ENCODE peak calls at places on chromosomes 5 and 9, in six cellular contexts. One of them, this sample, is unnamed.

GRCh38 chr9:15999422-16000339 is 446.8 kb downstream of the CCDC171 start:
- DNase-seq in LNCaP clone FGC: no peak
- DNase-seq in stomach: no peak
- DNase-seq in heart right ventricle: no peak
- DNase-seq in HL-60: no peak
- DNase-seq in AG09309: peak
- DNase-seq in this sample: peak

GRCh38 chr9:75185585-75186170 is 97.4 kb downstream of the OSTF1 start:
- DNase-seq in LNCaP clone FGC: no peak
- DNase-seq in stomach: peak
- DNase-seq in heart right ventricle: no peak
- DNase-seq in HL-60: no peak
- DNase-seq in AG09309: no peak
- DNase-seq in this sample: no peak

GRCh38 chr5:1827410-1828397 is 26.5 kb downstream of the NDUFS6 start:
- DNase-seq in LNCaP clone FGC: no peak
- DNase-seq in stomach: no peak
- DNase-seq in heart right ventricle: no peak
- DNase-seq in HL-60: no peak
- DNase-seq in AG09309: no peak
- DNase-seq in this sample: no peak

GRCh38 chr9:84493284-84493947 is 152.9 kb upstream of the SLC28A3 start:
- DNase-seq in LNCaP clone FGC: no peak
- DNase-seq in stomach: no peak
- DNase-seq in heart right ventricle: no peak
- DNase-seq in HL-60: no peak
- DNase-seq in AG09309: no peak
- DNase-seq in this sample: no peak

GRCh38 chr5:159231167-159231566 is 21.8 kb upstream of the RNF145 start:
- DNase-seq in LNCaP clone FGC: no peak
- DNase-seq in stomach: no peak
- DNase-seq in heart right ventricle: no peak
- DNase-seq in HL-60: no peak
- DNase-seq in AG09309: no peak
- DNase-seq in this sample: no peak

GRCh38 chr9:98570055-98570454 is 138.7 kb downstream of the GABBR2 start:
- DNase-seq in LNCaP clone FGC: no peak
- DNase-seq in stomach: no peak
- DNase-seq in heart right ventricle: no peak
- DNase-seq in HL-60: no peak
- DNase-seq in AG09309: no peak
- DNase-seq in this sample: no peak

GRCh38 chr5:36300181-36300926 is 1.3 kb downstream of the RANBP3L start:
- DNase-seq in LNCaP clone FGC: peak
- DNase-seq in stomach: no peak
- DNase-seq in heart right ventricle: no peak
- DNase-seq in HL-60: no peak
- DNase-seq in AG09309: peak
- DNase-seq in this sample: no peak

GRCh38 chr5:133307275-133307674 is 255.5 kb downstream of the HSPA4 start:
- DNase-seq in LNCaP clone FGC: no peak
- DNase-seq in stomach: no peak
- DNase-seq in heart right ventricle: no peak
- DNase-seq in HL-60: no peak
- DNase-seq in AG09309: no peak
- DNase-seq in this sample: no peak

GRCh38 chr5:69522035-69522434 is 29.4 kb downstream of the OCLN start:
- DNase-seq in LNCaP clone FGC: no peak
- DNase-seq in stomach: no peak
- DNase-seq in heart right ventricle: no peak
- DNase-seq in HL-60: no peak
- DNase-seq in AG09309: no peak
- DNase-seq in this sample: no peak

GRCh38 chr5:24642022-24642421 is 2.8 kb downstream of the CDH10 start:
- DNase-seq in LNCaP clone FGC: peak
- DNase-seq in stomach: no peak
- DNase-seq in heart right ventricle: no peak
- DNase-seq in HL-60: no peak
- DNase-seq in AG09309: no peak
- DNase-seq in this sample: peak

DNA sequence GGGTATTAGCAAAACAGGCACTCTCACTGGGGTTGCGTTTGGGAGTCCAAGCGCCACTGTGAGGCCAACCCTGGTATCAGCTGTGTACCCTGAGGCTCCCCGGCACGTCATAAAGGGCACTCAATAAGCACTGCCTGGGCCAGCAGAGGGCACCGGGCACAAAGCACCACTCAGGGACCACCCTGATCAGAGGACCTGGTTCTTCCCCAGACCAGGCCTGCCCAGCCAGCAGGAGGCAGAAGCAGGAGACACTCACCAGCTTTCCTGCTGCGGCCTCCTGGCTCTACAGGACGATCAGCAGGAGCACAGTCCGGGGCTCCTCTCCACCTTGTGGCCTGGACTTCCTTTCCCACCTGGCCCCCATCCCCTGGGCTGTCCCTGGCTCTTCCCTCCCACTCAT is 12.6 kb downstream of the MGAT1 start:
- DNase-seq in LNCaP clone FGC: no peak
- DNase-seq in stomach: no peak
- DNase-seq in heart right ventricle: no peak
- DNase-seq in HL-60: no peak
- DNase-seq in AG09309: no peak
- DNase-seq in this sample: no peak
- TF ChIP-seq CTCF in LNCaP clone FGC: no peak
- TF ChIP-seq CTCF in stomach: no peak
- TF ChIP-seq CTCF in heart right ventricle: no peak
- TF ChIP-seq CTCF in HL-60: peak
- TF ChIP-seq CTCF in AG09309: no peak
- TF ChIP-seq CTCF in this sample: no peak

GRCh38 chr5:177367323-177367848 is 9.7 kb downstream of the RGS14 start:
- DNase-seq in LNCaP clone FGC: no peak
- DNase-seq in stomach: no peak
- DNase-seq in heart right ventricle: no peak
- DNase-seq in HL-60: no peak
- DNase-seq in AG09309: no peak
- DNase-seq in this sample: no peak

GRCh38 chr5:177366528-177367322 is 9.0 kb downstream of the RGS14 start:
- DNase-seq in LNCaP clone FGC: peak
- DNase-seq in stomach: peak
- DNase-seq in heart right ventricle: peak
- DNase-seq in HL-60: no peak
- DNase-seq in AG09309: no peak
- DNase-seq in this sample: peak

GRCh38 chr5:177369050-177369912 is 11.6 kb downstream of the RGS14 start:
- DNase-seq in LNCaP clone FGC: no peak
- DNase-seq in stomach: no peak
- DNase-seq in heart right ventricle: no peak
- DNase-seq in HL-60: no peak
- DNase-seq in AG09309: no peak
- DNase-seq in this sample: no peak

GRCh38 chr5:177369913-177370487 is 12.3 kb downstream of the RGS14 start:
- DNase-seq in LNCaP clone FGC: no peak
- DNase-seq in stomach: no peak
- DNase-seq in heart right ventricle: no peak
- DNase-seq in HL-60: no peak
- DNase-seq in AG09309: no peak
- DNase-seq in this sample: no peak

GRCh38 chr5:177367981-177368960 is 10.5 kb downstream of the RGS14 start:
- DNase-seq in LNCaP clone FGC: no peak
- DNase-seq in stomach: peak
- DNase-seq in heart right ventricle: no peak
- DNase-seq in HL-60: no peak
- DNase-seq in AG09309: no peak
- DNase-seq in this sample: no peak
- H3K4me3 ChIP-seq in LNCaP clone FGC: peak
- H3K4me3 ChIP-seq in stomach: peak
- H3K4me3 ChIP-seq in heart right ventricle: no peak
- H3K4me3 ChIP-seq in HL-60: no peak
- H3K4me3 ChIP-seq in AG09309: no peak
- H3K4me3 ChIP-seq in this sample: peak

GRCh38 chr5:127824126-127824525 is 120.9 kb downstream of the CCDC192 start:
- DNase-seq in LNCaP clone FGC: no peak
- DNase-seq in stomach: no peak
- DNase-seq in heart right ventricle: no peak
- DNase-seq in HL-60: no peak
- DNase-seq in AG09309: no peak
- DNase-seq in this sample: peak

GRCh38 chr5:127826011-127826410 is 122.8 kb downstream of the CCDC192 start:
- DNase-seq in LNCaP clone FGC: no peak
- DNase-seq in stomach: no peak
- DNase-seq in heart right ventricle: no peak
- DNase-seq in HL-60: no peak
- DNase-seq in AG09309: no peak
- DNase-seq in this sample: peak

GRCh38 chr5:127820910-127821553 is 117.8 kb downstream of the CCDC192 start:
- DNase-seq in LNCaP clone FGC: no peak
- DNase-seq in stomach: no peak
- DNase-seq in heart right ventricle: no peak
- DNase-seq in HL-60: no peak
- DNase-seq in AG09309: peak
- DNase-seq in this sample: peak
- TF ChIP-seq CTCF in LNCaP clone FGC: no peak
- TF ChIP-seq CTCF in stomach: no peak
- TF ChIP-seq CTCF in heart right ventricle: no peak
- TF ChIP-seq CTCF in HL-60: no peak
- TF ChIP-seq CTCF in AG09309: no peak
- TF ChIP-seq CTCF in this sample: no peak

GRCh38 chr9:129202613-129203555 is 24.8 kb upstream of the IER5L start:
- DNase-seq in LNCaP clone FGC: no peak
- DNase-seq in stomach: peak
- DNase-seq in heart right ventricle: peak
- DNase-seq in HL-60: peak
- DNase-seq in AG09309: no peak
- DNase-seq in this sample: peak
- H3K4me3 ChIP-seq in LNCaP clone FGC: peak
- H3K4me3 ChIP-seq in stomach: peak
- H3K4me3 ChIP-seq in heart right ventricle: peak
- H3K4me3 ChIP-seq in HL-60: peak
- H3K4me3 ChIP-seq in AG09309: peak
- H3K4me3 ChIP-seq in this sample: peak

This sample was measured in astrocyte of the cerebellum.